ENCODE peak calls at places on chromosome 3, in ten cellular contexts. One of them, this sample, is unnamed.

GRCh38 chr3:180789774-180790173 is 110.5 kb upstream of the CCDC39 start:
- DNase-seq in mesothelial cell of epicardium: no peak
- DNase-seq in retinal pigment epithelial cell: no peak
- DNase-seq in MCF 10A: no peak
- DNase-seq in stomach: no peak
- DNase-seq in HFF-Myc: no peak
- DNase-seq in cardiac fibroblast: no peak
- DNase-seq in AG09319: no peak
- DNase-seq in foreskin fibroblast: no peak
- DNase-seq in psoas muscle: no peak
- DNase-seq in this sample: no peak

GRCh38 chr3:146546366-146546965 is 2.1 kb upstream of the PLSCR1 start:
- DNase-seq in retinal pigment epithelial cell: no peak
- DNase-seq in mesothelial cell of epicardium: no peak
- DNase-seq in cardiac fibroblast: no peak
- DNase-seq in AG09319: no peak
- DNase-seq in stomach: no peak
- DNase-seq in MCF 10A: no peak
- DNase-seq in foreskin fibroblast: no peak
- DNase-seq in HFF-Myc: no peak
- DNase-seq in psoas muscle: no peak
- DNase-seq in this sample: no peak

GRCh38 chr3:44104668-44105321 is 136.9 kb upstream of the TOPAZ1 start:
- DNase-seq in retinal pigment epithelial cell: peak; percentile 66
- DNase-seq in psoas muscle: no peak
- DNase-seq in HFF-Myc: peak; percentile 40
- DNase-seq in mesothelial cell of epicardium: no peak
- DNase-seq in foreskin fibroblast: peak; percentile 56
- DNase-seq in cardiac fibroblast: peak; percentile 68
- DNase-seq in stomach: no peak
- DNase-seq in MCF 10A: peak; percentile 92
- DNase-seq in AG09319: no peak
- DNase-seq in this sample: no peak

GRCh38 chr3:66441124-66441523 is 59.7 kb downstream of the LRIG1 start:
- DNase-seq in stomach: no peak
- DNase-seq in mesothelial cell of epicardium: no peak
- DNase-seq in MCF 10A: peak; percentile 69
- DNase-seq in cardiac fibroblast: peak; percentile 66
- DNase-seq in foreskin fibroblast: peak; percentile 58
- DNase-seq in HFF-Myc: no peak
- DNase-seq in psoas muscle: no peak
- DNase-seq in AG09319: no peak
- DNase-seq in retinal pigment epithelial cell: no peak
- DNase-seq in this sample: no peak

GRCh38 chr3:144162042-144162441 is 190.4 kb downstream of the DIPK2A start:
- DNase-seq in cardiac fibroblast: peak; percentile 95
- DNase-seq in psoas muscle: no peak
- DNase-seq in MCF 10A: peak; percentile 78
- DNase-seq in AG09319: peak; percentile 39
- DNase-seq in stomach: no peak
- DNase-seq in retinal pigment epithelial cell: peak; percentile 28
- DNase-seq in mesothelial cell of epicardium: no peak
- DNase-seq in foreskin fibroblast: peak; percentile 66
- DNase-seq in HFF-Myc: no peak
- DNase-seq in this sample: no peak

GRCh38 chr3:144033235-144033579 is 61.6 kb downstream of the DIPK2A start:
- DNase-seq in retinal pigment epithelial cell: no peak
- DNase-seq in MCF 10A: no peak
- DNase-seq in stomach: no peak
- DNase-seq in mesothelial cell of epicardium: no peak
- DNase-seq in HFF-Myc: no peak
- DNase-seq in cardiac fibroblast: no peak
- DNase-seq in AG09319: no peak
- DNase-seq in psoas muscle: no peak
- DNase-seq in foreskin fibroblast: no peak
- DNase-seq in this sample: no peak

GRCh38 chr3:59809016-59809415 is 759.2 kb upstream of the CFAP20DC start:
- DNase-seq in retinal pigment epithelial cell: no peak
- DNase-seq in foreskin fibroblast: peak; percentile 68
- DNase-seq in MCF 10A: peak; percentile 19
- DNase-seq in cardiac fibroblast: peak; percentile 86
- DNase-seq in HFF-Myc: peak; percentile 51
- DNase-seq in psoas muscle: no peak
- DNase-seq in mesothelial cell of epicardium: no peak
- DNase-seq in AG09319: no peak
- DNase-seq in stomach: no peak
- DNase-seq in this sample: no peak

GRCh38 chr3:86973440-86973839 is 17.5 kb downstream of the VGLL3 start:
- DNase-seq in cardiac fibroblast: peak; percentile 99
- DNase-seq in stomach: no peak
- DNase-seq in foreskin fibroblast: peak; percentile 96
- DNase-seq in MCF 10A: peak; percentile 97
- DNase-seq in AG09319: no peak
- DNase-seq in psoas muscle: no peak
- DNase-seq in HFF-Myc: no peak
- DNase-seq in retinal pigment epithelial cell: no peak
- DNase-seq in mesothelial cell of epicardium: no peak
- DNase-seq in this sample: no peak

GRCh38 chr3:139201446-139202225 is 142.2 kb upstream of the MRPS22 start:
- DNase-seq in stomach: no peak
- DNase-seq in MCF 10A: no peak
- DNase-seq in mesothelial cell of epicardium: no peak
- DNase-seq in cardiac fibroblast: no peak
- DNase-seq in psoas muscle: no peak
- DNase-seq in AG09319: no peak
- DNase-seq in retinal pigment epithelial cell: no peak
- DNase-seq in foreskin fibroblast: no peak
- DNase-seq in HFF-Myc: no peak
- DNase-seq in this sample: no peak

GRCh38 chr3:139203752-139204151 is 140.1 kb upstream of the MRPS22 start:
- DNase-seq in HFF-Myc: no peak
- DNase-seq in retinal pigment epithelial cell: no peak
- DNase-seq in stomach: no peak
- DNase-seq in AG09319: no peak
- DNase-seq in mesothelial cell of epicardium: no peak
- DNase-seq in foreskin fibroblast: no peak
- DNase-seq in MCF 10A: no peak
- DNase-seq in psoas muscle: no peak
- DNase-seq in cardiac fibroblast: no peak
- DNase-seq in this sample: no peak

GRCh38 chr3:139204756-139205155 is 139.1 kb upstream of the MRPS22 start:
- DNase-seq in psoas muscle: no peak
- DNase-seq in AG09319: no peak
- DNase-seq in MCF 10A: no peak
- DNase-seq in retinal pigment epithelial cell: no peak
- DNase-seq in stomach: no peak
- DNase-seq in foreskin fibroblast: peak; percentile 57
- DNase-seq in cardiac fibroblast: peak; percentile 37
- DNase-seq in mesothelial cell of epicardium: no peak
- DNase-seq in HFF-Myc: no peak
- DNase-seq in this sample: no peak

GRCh38 chr3:139202959-139203349 is 140.9 kb upstream of the MRPS22 start:
- DNase-seq in stomach: no peak
- DNase-seq in foreskin fibroblast: no peak
- DNase-seq in mesothelial cell of epicardium: no peak
- DNase-seq in AG09319: no peak
- DNase-seq in HFF-Myc: no peak
- DNase-seq in MCF 10A: no peak
- DNase-seq in cardiac fibroblast: no peak
- DNase-seq in retinal pigment epithelial cell: no peak
- DNase-seq in psoas muscle: no peak
- DNase-seq in this sample: no peak

DNA sequence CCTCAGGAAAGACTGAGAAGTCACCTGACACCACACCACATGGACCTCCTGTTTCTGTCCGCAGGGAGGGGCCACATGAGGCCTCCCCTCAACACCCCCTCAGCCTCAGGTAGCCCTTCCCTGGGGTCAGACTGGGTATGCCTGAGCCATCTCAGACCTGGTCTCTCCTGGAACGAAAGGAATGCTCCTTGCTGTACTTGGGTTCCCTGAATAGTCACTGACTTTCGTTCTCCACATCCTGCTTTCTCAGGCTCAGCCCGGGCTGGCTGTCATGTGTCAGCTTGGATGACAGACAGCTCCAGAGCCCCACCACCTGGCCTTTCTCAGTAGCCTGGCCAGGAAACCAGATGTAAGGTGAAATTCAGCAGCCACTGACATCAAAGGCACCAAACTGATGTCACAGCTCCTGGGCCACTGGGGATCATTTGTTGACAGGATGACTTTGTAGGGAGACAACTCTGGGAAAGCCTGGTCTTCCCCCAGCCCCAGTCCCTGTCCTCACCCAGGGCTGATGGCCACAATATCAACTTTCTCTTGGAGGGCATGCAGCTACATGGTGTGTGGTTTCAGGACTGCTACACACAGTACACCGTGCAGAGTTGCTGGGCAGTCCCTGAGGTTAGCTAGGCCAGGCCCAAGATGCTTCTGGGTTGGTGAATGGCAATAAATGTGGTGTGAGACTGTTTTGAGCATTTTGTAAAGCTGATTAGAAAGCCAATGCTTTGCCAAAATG is 141.4 kb upstream of the MRPS22 start:
- DNase-seq in AG09319: no peak
- DNase-seq in foreskin fibroblast: no peak
- DNase-seq in psoas muscle: no peak
- DNase-seq in retinal pigment epithelial cell: no peak
- DNase-seq in HFF-Myc: no peak
- DNase-seq in mesothelial cell of epicardium: no peak
- DNase-seq in stomach: no peak
- DNase-seq in cardiac fibroblast: no peak
- DNase-seq in MCF 10A: peak; percentile 54
- DNase-seq in this sample: no peak
- TF ChIP-seq CTCF in AG09319: no peak
- TF ChIP-seq CTCF in foreskin fibroblast: no peak
- TF ChIP-seq CTCF in psoas muscle: no peak
- TF ChIP-seq CTCF in retinal pigment epithelial cell: peak; percentile 21
- TF ChIP-seq CTCF in HFF-Myc: no peak
- TF ChIP-seq CTCF in mesothelial cell of epicardium: no peak
- TF ChIP-seq CTCF in stomach: no peak
- TF ChIP-seq CTCF in cardiac fibroblast: no peak
- TF ChIP-seq CTCF in MCF 10A: peak; percentile 21
- TF ChIP-seq CTCF in this sample: no peak

GRCh38 chr3:156606729-156607128 is 51.8 kb upstream of the SSR3 start:
- DNase-seq in stomach: no peak
- DNase-seq in HFF-Myc: no peak
- DNase-seq in cardiac fibroblast: peak; percentile 27
- DNase-seq in psoas muscle: no peak
- DNase-seq in retinal pigment epithelial cell: no peak
- DNase-seq in MCF 10A: no peak
- DNase-seq in mesothelial cell of epicardium: no peak
- DNase-seq in foreskin fibroblast: no peak
- DNase-seq in AG09319: no peak
- DNase-seq in this sample: no peak
- TF ChIP-seq CTCF in stomach: no peak
- TF ChIP-seq CTCF in HFF-Myc: no peak
- TF ChIP-seq CTCF in cardiac fibroblast: no peak
- TF ChIP-seq CTCF in psoas muscle: no peak
- TF ChIP-seq CTCF in retinal pigment epithelial cell: no peak
- TF ChIP-seq CTCF in MCF 10A: no peak
- TF ChIP-seq CTCF in mesothelial cell of epicardium: no peak
- TF ChIP-seq CTCF in foreskin fibroblast: no peak
- TF ChIP-seq CTCF in AG09319: no peak
- TF ChIP-seq CTCF in this sample: no peak

GRCh38 chr3:113006350-113007056 is 15.7 kb downstream of the GTPBP8 start:
- DNase-seq in MCF 10A: no peak
- DNase-seq in cardiac fibroblast: no peak
- DNase-seq in AG09319: no peak
- DNase-seq in stomach: no peak
- DNase-seq in mesothelial cell of epicardium: no peak
- DNase-seq in psoas muscle: no peak
- DNase-seq in HFF-Myc: no peak
- DNase-seq in retinal pigment epithelial cell: no peak
- DNase-seq in foreskin fibroblast: no peak
- DNase-seq in this sample: no peak

GRCh38 chr3:113000691-113001090 is 9.9 kb downstream of the GTPBP8 start:
- DNase-seq in stomach: no peak
- DNase-seq in psoas muscle: no peak
- DNase-seq in AG09319: no peak
- DNase-seq in mesothelial cell of epicardium: no peak
- DNase-seq in HFF-Myc: no peak
- DNase-seq in foreskin fibroblast: no peak
- DNase-seq in MCF 10A: no peak
- DNase-seq in cardiac fibroblast: no peak
- DNase-seq in retinal pigment epithelial cell: no peak
- DNase-seq in this sample: no peak

GRCh38 chr3:113002033-113002432 is 11.2 kb downstream of the GTPBP8 start:
- DNase-seq in stomach: no peak
- DNase-seq in HFF-Myc: no peak
- DNase-seq in MCF 10A: no peak
- DNase-seq in retinal pigment epithelial cell: no peak
- DNase-seq in cardiac fibroblast: no peak
- DNase-seq in mesothelial cell of epicardium: no peak
- DNase-seq in foreskin fibroblast: no peak
- DNase-seq in AG09319: no peak
- DNase-seq in psoas muscle: no peak
- DNase-seq in this sample: no peak

GRCh38 chr3:113005622-113006021 is 14.8 kb downstream of the GTPBP8 start:
- DNase-seq in mesothelial cell of epicardium: no peak
- DNase-seq in stomach: no peak
- DNase-seq in foreskin fibroblast: no peak
- DNase-seq in psoas muscle: no peak
- DNase-seq in MCF 10A: no peak
- DNase-seq in HFF-Myc: no peak
- DNase-seq in AG09319: no peak
- DNase-seq in cardiac fibroblast: no peak
- DNase-seq in retinal pigment epithelial cell: no peak
- DNase-seq in this sample: no peak

DNA sequence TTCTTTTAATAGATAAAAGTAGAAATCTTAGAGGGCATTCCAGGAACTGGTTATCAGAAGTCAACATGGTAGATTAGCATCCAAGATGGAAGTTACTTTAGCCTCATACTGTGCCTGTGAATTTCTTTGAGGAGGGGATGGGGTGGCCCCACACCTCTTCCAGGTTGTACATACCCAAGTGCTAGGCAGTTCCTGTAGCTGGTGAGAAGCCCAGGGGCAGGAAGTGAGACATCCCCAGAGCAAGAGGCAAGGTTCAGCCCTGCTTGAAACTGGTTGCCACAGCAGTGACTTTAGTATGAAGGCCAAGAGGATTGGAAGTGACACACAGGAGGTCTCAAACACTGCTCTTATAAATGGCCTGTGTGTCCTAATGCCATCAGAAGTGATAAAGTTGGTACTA is 11.9 kb downstream of the GTPBP8 start:
- DNase-seq in cardiac fibroblast: no peak
- DNase-seq in mesothelial cell of epicardium: no peak
- DNase-seq in HFF-Myc: no peak
- DNase-seq in psoas muscle: no peak
- DNase-seq in retinal pigment epithelial cell: no peak
- DNase-seq in MCF 10A: no peak
- DNase-seq in foreskin fibroblast: no peak
- DNase-seq in stomach: no peak
- DNase-seq in AG09319: no peak
- DNase-seq in this sample: no peak
- TF ChIP-seq CTCF in cardiac fibroblast: no peak
- TF ChIP-seq CTCF in mesothelial cell of epicardium: no peak
- TF ChIP-seq CTCF in HFF-Myc: no peak
- TF ChIP-seq CTCF in psoas muscle: no peak
- TF ChIP-seq CTCF in retinal pigment epithelial cell: no peak
- TF ChIP-seq CTCF in MCF 10A: no peak
- TF ChIP-seq CTCF in foreskin fibroblast: no peak
- TF ChIP-seq CTCF in stomach: no peak
- TF ChIP-seq CTCF in AG09319: no peak
- TF ChIP-seq CTCF in this sample: no peak

DNA sequence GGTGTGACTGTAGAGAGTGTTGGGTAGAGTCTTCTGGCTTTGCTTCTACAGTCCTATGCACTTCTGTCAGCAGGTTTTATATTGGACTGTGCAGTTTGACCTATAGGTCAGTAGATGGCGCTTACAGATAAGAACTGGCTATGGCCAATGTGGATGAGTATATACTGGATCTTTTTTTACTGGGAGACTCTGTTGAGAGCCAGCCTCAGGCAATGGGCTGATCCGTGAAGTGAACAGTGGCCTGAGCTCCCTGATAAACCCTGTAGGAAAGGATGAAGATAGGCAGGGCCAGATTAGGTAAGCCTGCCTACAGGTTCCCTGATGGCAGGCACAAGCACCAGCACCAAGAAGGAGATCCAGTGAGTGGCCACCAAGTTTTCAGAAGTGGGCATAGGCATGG is 325.9 kb upstream of the SGO1 start:
- DNase-seq in MCF 10A: peak; percentile 62
- DNase-seq in foreskin fibroblast: peak; percentile 57
- DNase-seq in HFF-Myc: peak; percentile 60
- DNase-seq in stomach: no peak
- DNase-seq in AG09319: peak; percentile 44
- DNase-seq in psoas muscle: no peak
- DNase-seq in mesothelial cell of epicardium: no peak
- DNase-seq in retinal pigment epithelial cell: peak; percentile 40
- DNase-seq in cardiac fibroblast: peak; percentile 75
- DNase-seq in this sample: no peak
- TF ChIP-seq CTCF in MCF 10A: peak; percentile 76
- TF ChIP-seq CTCF in foreskin fibroblast: peak; percentile 78
- TF ChIP-seq CTCF in HFF-Myc: peak; percentile 70
- TF ChIP-seq CTCF in stomach: peak; percentile 22
- TF ChIP-seq CTCF in AG09319: peak; percentile 82
- TF ChIP-seq CTCF in psoas muscle: peak; percentile 75
- TF ChIP-seq CTCF in mesothelial cell of epicardium: peak; percentile 27
- TF ChIP-seq CTCF in retinal pigment epithelial cell: peak; percentile 64
- TF ChIP-seq CTCF in cardiac fibroblast: peak; percentile 65
- TF ChIP-seq CTCF in this sample: peak; percentile 80

This sample was measured in type B pancreatic cell.